ENCODE peak calls at places on chromosomes 16 and 17, in six cellular contexts. G, U, K, Q, M and N are unnamed samples.

GRCh38 chr17:17730250-17730935 is 49.1 kb downstream of the RAI1 start:
- DNase-seq in G (no peak), U (no peak), K (no peak), Q (no peak), M (no peak), N (no peak)

GRCh38 chr17:4948997-4949320 is 629 bp upstream of the PFN1 start:
- DNase-seq in G (peak), U (no peak), K (peak), Q (peak), M (peak), N (peak)

GRCh38 chr17:31582151-31582907 is 190.9 kb downstream of the RAB11FIP4 start:
- DNase-seq in G (no peak), U (no peak), K (no peak), Q (no peak), M (peak), N (peak)

GRCh38 chr17:40325156-40326013 is 16.4 kb downstream of the RARA start:
- DNase-seq in G (no peak), U (no peak), K (no peak), Q (no peak), M (no peak), N (no peak)

GRCh38 chr17:66094727-66095126 is 97.2 kb downstream of the CEP112 start:
- DNase-seq in G (no peak), U (no peak), K (no peak), Q (no peak), M (no peak), N (no peak)

GRCh38 chr17:77291591-77292386 is 151.0 kb downstream of the SEC14L1 start:
- DNase-seq in G (no peak), U (peak), K (no peak), Q (no peak), M (no peak), N (no peak)

GRCh38 chr17:79005063-79005861 is 4.3 kb downstream of the CANT1 start:
- DNase-seq in G (no peak), U (no peak), K (no peak), Q (no peak), M (no peak), N (no peak)

GRCh38 chr17:30035369-30035768 is 81.2 kb upstream of the NSRP1 start:
- DNase-seq in G (no peak), U (no peak), K (no peak), Q (no peak), M (no peak), N (no peak)

GRCh38 chr17:63950940-63951907 is 19.1 kb upstream of the CD79B start:
- DNase-seq in G (no peak), U (peak), K (no peak), Q (peak), M (peak), N (no peak)

GRCh38 chr17:33014751-33015150 is 23.1 kb downstream of the SPACA3 start:
- DNase-seq in G (no peak), U (no peak), K (no peak), Q (no peak), M (no peak), N (no peak)

GRCh38 chr17:40560592-40561293 is 4.5 kb downstream of the CCR7 start:
- DNase-seq in G (peak), U (no peak), K (peak), Q (peak), M (peak), N (peak)

GRCh38 chr16:17062676-17063075 is 408.1 kb downstream of the XYLT1 start:
- DNase-seq in G (no peak), U (no peak), K (no peak), Q (no peak), M (no peak), N (no peak)

GRCh38 chr16:28258571-28258970 is 33.8 kb upstream of the SBK1 start:
- DNase-seq in G (no peak), U (peak), K (no peak), Q (no peak), M (no peak), N (no peak)

GRCh38 chr17:57782051-57782490 is 37.0 kb upstream of the CCDC182 start:
- DNase-seq in G (no peak), U (peak), K (no peak), Q (no peak), M (no peak), N (no peak)

GRCh38 chr17:46818929-46819859 is 702 bp upstream of the WNT3 start:
- DNase-seq in G (no peak), U (peak), K (no peak), Q (no peak), M (peak), N (no peak)

GRCh38 chr16:3022208-3022696 is 1.5 kb downstream of the HCFC1R1 start:
- DNase-seq in G (peak), U (peak), K (peak), Q (peak), M (no peak), N (peak)